ENCODE peak calls at places on chromosomes 12 and 14, in six cellular contexts. Z, C, L, H, F and B are unnamed samples.

GRCh38 chr12:132196038-132196872 is 52.0 kb downstream of the NOC4L start:
- DNase-seq in Z (no peak), H (no peak), F (no peak), L (no peak), C (no peak), B (peak; percentile 4)

GRCh38 chr12:69480698-69481097 is 10.5 kb downstream of the FRS2 start:
- DNase-seq in C (no peak), L (no peak), Z (no peak), H (no peak), F (no peak), B (no peak)

GRCh38 chr14:84282618-84283017 is 1247.3 kb upstream of the FLRT2 start:
- DNase-seq in C (no peak), L (no peak), F (no peak), Z (no peak), H (no peak), B (no peak)

GRCh38 chr12:11685261-11685660 is 35.8 kb downstream of the ETV6 start:
- DNase-seq in F (no peak), Z (no peak), L (no peak), H (no peak), C (no peak), B (no peak)

GRCh38 chr12:104665296-104665695 is 208.5 kb downstream of the CHST11 start:
- DNase-seq in L (no peak), Z (no peak), H (no peak), F (no peak), C (no peak), B (no peak)

GRCh38 chr12:106769078-106769477 is 5.4 kb upstream of the RIC8B start:
- DNase-seq in F (peak; percentile 27), Z (no peak), H (no peak), L (no peak), C (peak; percentile 87), B (peak; percentile 87)

GRCh38 chr14:63362305-63362914 is 43.7 kb upstream of the GPHB5 start:
- DNase-seq in L (no peak), H (no peak), C (peak; percentile 26), F (no peak), Z (no peak), B (no peak)

GRCh38 chr12:56151672-56152131 is 685 bp upstream of the MYL6B start:
- DNase-seq in H (peak; percentile 72), F (no peak), L (no peak), Z (no peak), C (peak; percentile 84), B (no peak)

GRCh38 chr12:15522574-15523187 is 200.4 kb downstream of the PTPRO start:
- DNase-seq in C (peak; percentile 51), H (no peak), L (no peak), Z (peak; percentile 25), F (peak; percentile 42), B (peak; percentile 39)

GRCh38 chr12:53743277-53744129 is 8.3 kb downstream of the CISTR start:
- DNase-seq in H (peak; percentile 66), L (peak; percentile 48), F (peak; percentile 71), C (peak; percentile 76), Z (no peak), B (no peak)

GRCh38 chr12:91173139-91173538 is 9.5 kb downstream of the DCN start:
- DNase-seq in F (no peak), C (no peak), Z (no peak), L (peak; percentile 29), H (no peak), B (no peak)

GRCh38 chr14:60647081-60647836 is 2.0 kb downstream of the SIX1 start:
- DNase-seq in F (peak; percentile 48), C (peak; percentile 77), L (no peak), H (no peak), Z (peak; percentile 56), B (no peak)

GRCh38 chr12:52296572-52297215 is 5.4 kb upstream of the KRT81 start:
- DNase-seq in C (no peak), Z (no peak), L (no peak), F (no peak), H (no peak), B (no peak)

GRCh38 chr12:65948320-65949008 is 124.2 kb downstream of the HMGA2 start:
- DNase-seq in L (peak; percentile 76), F (peak; percentile 81), H (no peak), C (no peak), Z (peak; percentile 89), B (peak; percentile 98)

GRCh38 chr14:30621354-30621953 is 665 bp upstream of the SCFD1 start:
- DNase-seq in H (peak; percentile 23), L (no peak), C (peak; percentile 75), Z (no peak), F (no peak), B (no peak)

GRCh38 chr14:51626185-51626584 is 25.5 kb upstream of the FRMD6 start:
- DNase-seq in Z (no peak), H (no peak), L (no peak), C (no peak), F (no peak), B (no peak)

GRCh38 chr14:104996483-104996882 is 10.9 kb downstream of the CLBA1 start:
- DNase-seq in C (no peak), L (no peak), Z (no peak), F (no peak), H (no peak), B (no peak)

GRCh38 chr14:72638021-72638420 is 255.9 kb downstream of the DPF3 start:
- DNase-seq in H (no peak), F (peak; percentile 92), L (no peak), Z (peak; percentile 57), C (no peak), B (peak; percentile 85)

GRCh38 chr12:132218915-132219314 is 74.7 kb downstream of the NOC4L start:
- DNase-seq in F (no peak), C (peak; percentile 79), Z (no peak), L (no peak), H (peak; percentile 57), B (no peak)

GRCh38 chr14:105526781-105527380 is 498 bp downstream of the TMEM121 start:
- DNase-seq in F (no peak), C (no peak), Z (no peak), H (no peak), L (no peak), B (no peak)

GRCh38 chr12:109126781-109127180 is 10.4 kb downstream of the ACACB start:
- DNase-seq in F (no peak), Z (no peak), C (no peak), L (no peak), H (no peak), B (no peak)

GRCh38 chr12:27015730-27016076 is 1.5 kb upstream of the TM7SF3 start:
- DNase-seq in C (peak; percentile 28), F (peak; percentile 55), L (no peak), Z (no peak), H (peak; percentile 61), B (peak; percentile 18)

GRCh38 chr12:9378430-9378835 is 170.2 kb upstream of the PZP start:
- DNase-seq in F (no peak), H (no peak), C (peak; percentile 54), Z (no peak), L (no peak), B (no peak)

GRCh38 chr12:26124491-26125450 is at the start of gene BHLHE41:
- DNase-seq in Z (peak; percentile 54), L (peak; percentile 85), H (peak; percentile 12), F (peak; percentile 64), C (peak; percentile 60), B (peak; percentile 76)

GRCh38 chr12:104115587-104115975 is 22.4 kb downstream of the NFYB start:
- DNase-seq in F (no peak), H (no peak), L (no peak), Z (no peak), C (no peak), B (no peak)

GRCh38 chr14:96790715-96791114 is 6.5 kb upstream of the VRK1 start:
- DNase-seq in F (no peak), H (no peak), C (no peak), L (no peak), Z (no peak), B (no peak)
- H3K36me3 ChIP-seq in F (no peaks in the 10 kb centered on the region), H (no peaks in the 10 kb centered on the region), C (no peaks in the 10 kb centered on the region), L (no peaks in the 10 kb centered on the region), Z (no peaks in the 10 kb centered on the region), B (no peaks in the 10 kb centered on the region)

GRCh38 chr14:103702497-103703432 is 12.5 kb downstream of the XRCC3 start:
- DNase-seq in H (no peak), C (no peak), L (no peak), F (no peak), Z (no peak), B (no peak)
- H3K36me3 ChIP-seq in H (peaks cover 12% of the 10 kb centered on the region), C (peaks cover 7% of the 10 kb centered on the region), L (peaks cover 69% of the 10 kb centered on the region), F (peaks cover 88% of the 10 kb centered on the region), Z (peaks cover 69% of the 10 kb centered on the region), B (peaks cover 7% of the 10 kb centered on the region)

DNA sequence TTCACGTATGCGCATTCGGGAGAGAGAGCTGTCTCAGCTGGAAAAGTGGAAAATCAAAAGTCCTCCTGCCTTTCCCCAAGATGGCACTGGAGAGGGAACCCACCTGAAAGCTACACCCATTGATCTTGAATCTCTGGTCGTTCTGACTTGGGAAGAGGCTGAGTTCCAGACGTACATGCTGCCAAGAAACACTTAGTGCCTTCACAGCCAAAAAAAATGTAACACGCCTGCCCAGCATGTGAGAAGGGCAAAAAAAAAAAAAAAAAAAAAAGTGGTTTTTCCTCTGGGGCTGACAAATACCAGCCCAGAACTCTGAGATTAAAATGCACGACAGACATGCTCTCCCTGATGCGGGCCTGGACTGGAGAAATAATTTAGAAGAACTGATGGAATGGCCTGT is 1159.8 kb downstream of the VRK1 start:
- DNase-seq in C (no peak), Z (no peak), L (no peak), F (no peak), H (no peak), B (no peak)
- H3K36me3 ChIP-seq in C (no peaks in the 10 kb centered on the region), Z (no peaks in the 10 kb centered on the region), L (no peaks in the 10 kb centered on the region), F (no peaks in the 10 kb centered on the region), H (peaks cover 21% of the 10 kb centered on the region), B (no peaks in the 10 kb centered on the region)

GRCh38 chr14:76784266-76784874 is 23.1 kb downstream of the VASH1 start:
- DNase-seq in F (no peak), H (no peak), C (no peak), Z (no peak), L (no peak), B (no peak)

GRCh38 chr14:76782115-76782884 is 21.0 kb downstream of the VASH1 start:
- DNase-seq in L (no peak), H (no peak), Z (no peak), F (no peak), C (no peak), B (no peak)

GRCh38 chr14:76784881-76785280 is 23.6 kb downstream of the VASH1 start:
- DNase-seq in F (peak; percentile 87), L (peak; percentile 86), C (peak; percentile 92), H (peak; percentile 61), Z (peak; percentile 80), B (peak; percentile 56)

GRCh38 chr14:76781648-76782051 is 20.4 kb downstream of the VASH1 start:
- DNase-seq in F (no peak), H (no peak), Z (no peak), C (no peak), L (no peak), B (no peak)

DNA sequence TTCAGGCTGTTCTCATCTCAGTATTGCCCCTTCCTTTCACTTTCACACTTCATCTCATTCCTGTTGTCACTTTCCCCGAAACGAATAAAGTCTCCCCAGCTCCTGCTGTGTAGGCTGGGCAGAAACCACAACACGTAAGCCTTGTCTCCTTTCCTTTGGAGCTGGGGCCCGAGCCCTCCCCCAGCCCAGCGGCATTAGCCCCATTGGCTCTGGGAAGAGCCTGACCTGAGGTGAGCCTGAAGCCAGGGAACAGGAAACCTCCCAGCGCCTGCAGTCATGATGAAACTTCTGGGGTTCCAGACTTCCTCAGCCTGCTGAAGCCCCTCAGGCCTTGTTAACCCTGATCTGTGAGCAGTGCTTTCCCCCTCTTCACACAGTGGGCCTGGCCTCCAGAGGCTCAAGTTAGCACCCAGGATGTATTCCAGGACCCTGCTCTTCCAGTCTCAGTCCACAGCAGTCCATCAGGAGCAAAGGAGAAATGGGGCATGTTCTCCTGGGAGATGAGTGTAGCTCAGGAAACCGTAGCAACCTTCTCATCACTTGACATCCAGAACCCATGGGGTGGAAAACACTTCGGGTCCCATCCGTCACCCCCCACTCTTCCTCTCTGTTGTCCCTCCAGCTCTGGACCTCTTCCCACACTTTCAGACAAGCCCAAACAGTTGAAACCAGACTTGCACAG is 21.8 kb downstream of the VASH1 start:
- DNase-seq in H (no peak), Z (no peak), L (no peak), F (peak; percentile 44), C (peak; percentile 67), B (no peak)
- H3K36me3 ChIP-seq in H (peaks cover 9% of the 10 kb centered on the region), Z (no peaks in the 10 kb centered on the region), L (peaks cover 65% of the 10 kb centered on the region), F (peaks cover 33% of the 10 kb centered on the region), C (no peaks in the 10 kb centered on the region), B (peaks cover 6% of the 10 kb centered on the region)